ENCODE peak calls at places on chromosomes 5 and 9, in four cellular contexts. U, V, A and P are unnamed samples.

GRCh38 chr5:37915078-37915736 is 75.4 kb upstream of the GDNF start:
- DNase-seq in A (no peak), U (no peak), V (peak), P (no peak)

GRCh38 chr5:85000671-85001070 is 616.0 kb upstream of the EDIL3 start:
- DNase-seq in U (no peak), V (no peak), A (no peak), P (no peak)

GRCh38 chr9:121767176-121767769 is 115.8 kb downstream of the DAB2IP start:
- DNase-seq in U (no peak), A (no peak), V (no peak), P (no peak)

GRCh38 chr9:136960212-136960937 is 8.3 kb downstream of the LCN12 start:
- DNase-seq in V (no peak), U (no peak), A (no peak), P (no peak)

GRCh38 chr9:35844628-35845301 is 15.7 kb downstream of the TMEM8B start:
- DNase-seq in V (peak), U (no peak), A (no peak), P (no peak)

GRCh38 chr5:145463634-145464033 is 371.5 kb downstream of the PRELID2 start:
- DNase-seq in A (no peak), V (no peak), U (no peak), P (no peak)

GRCh38 chr9:114155967-114156294 is 594 bp downstream of the COL27A1 start:
- DNase-seq in U (no peak), A (no peak), V (no peak), P (no peak)

GRCh38 chr5:170333161-170333909 is 35.8 kb upstream of the LCP2 start:
- DNase-seq in U (no peak), V (peak), A (no peak), P (no peak)

GRCh38 chr5:40681351-40682311 is 1.9 kb downstream of the PTGER4 start:
- DNase-seq in V (no peak), U (no peak), A (no peak), P (no peak)

GRCh38 chr5:79924936-79925893 is 65.8 kb downstream of the MTX3 start:
- DNase-seq in V (no peak), A (no peak), U (no peak), P (no peak)

GRCh38 chr5:125326114-125326513 is 579.7 kb upstream of the ZNF608 start:
- DNase-seq in A (no peak), V (no peak), U (no peak), P (peak)

GRCh38 chr5:89932771-89933181 is 476.8 kb downstream of the CETN3 start:
- DNase-seq in A (no peak), U (no peak), V (no peak), P (no peak)

GRCh38 chr9:130239363-130239695 is 26.2 kb upstream of the HMCN2 start:
- DNase-seq in A (no peak), U (no peak), V (no peak), P (no peak)

GRCh38 chr5:31581498-31582099 is 49.5 kb downstream of the C5orf22 start:
- DNase-seq in A (peak), V (no peak), U (no peak), P (no peak)

GRCh38 chr9:123680382-123680781 is 249.5 kb downstream of the DENND1A start:
- DNase-seq in U (no peak), A (no peak), V (no peak), P (no peak)

GRCh38 chr9:36928670-36929349 is 105.3 kb downstream of the PAX5 start:
- DNase-seq in U (no peak), V (peak), A (no peak), P (peak)

GRCh38 chr5:122933926-122934325 is 88.5 kb downstream of the SNX24 start:
- DNase-seq in A (peak), V (no peak), U (no peak), P (no peak)

GRCh38 chr5:671459-672328 is 21.5 kb downstream of the TPPP start:
- DNase-seq in A (peak), U (peak), V (no peak), P (peak)

GRCh38 chr5:119071573-119071874 is 637 bp downstream of the DMXL1 start:
- DNase-seq in U (no peak), V (no peak), A (no peak), P (no peak)
- TF ChIP-seq MYC in U (no peak), V (no peak), A (no peak), P (no peak)

GRCh38 chr5:13660072-13660471 is 284.4 kb downstream of the DNAH5 start:
- DNase-seq in V (no peak), U (no peak), A (no peak), P (no peak)
- TF ChIP-seq JUNB in V (no peak), U (no peak), A (no peak), P (no peak)

GRCh38 chr9:119156354-119156753 is 212.9 kb downstream of the BRINP1 start:
- DNase-seq in U (no peak), V (no peak), A (no peak), P (no peak)
- TF ChIP-seq MYC in U (no peak), V (no peak), A (no peak), P (no peak)

DNA sequence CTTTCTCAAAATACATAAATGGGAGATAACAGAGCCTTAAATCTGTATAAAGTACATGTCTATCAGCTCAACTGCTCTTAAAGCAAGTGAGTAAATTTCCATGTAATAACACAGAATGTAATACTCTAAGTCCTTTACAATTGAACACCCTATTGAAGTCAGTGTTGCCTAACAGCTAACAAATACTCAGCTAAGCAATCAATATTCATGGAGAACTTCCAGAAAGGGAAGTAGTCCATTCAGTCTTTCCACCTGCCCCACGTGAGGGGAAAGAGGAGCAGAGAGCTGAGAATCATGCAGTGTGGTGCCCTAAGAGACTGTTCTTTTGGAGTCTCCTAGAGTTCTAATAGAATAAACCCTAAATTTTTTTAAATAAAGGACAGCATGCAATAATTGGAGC is 135.1 kb downstream of the EPB41L4A start:
- DNase-seq in V (no peak), A (no peak), U (no peak), P (no peak)
- TF ChIP-seq JUNB in V (no peak), A (no peak), U (no peak), P (no peak)

DNA sequence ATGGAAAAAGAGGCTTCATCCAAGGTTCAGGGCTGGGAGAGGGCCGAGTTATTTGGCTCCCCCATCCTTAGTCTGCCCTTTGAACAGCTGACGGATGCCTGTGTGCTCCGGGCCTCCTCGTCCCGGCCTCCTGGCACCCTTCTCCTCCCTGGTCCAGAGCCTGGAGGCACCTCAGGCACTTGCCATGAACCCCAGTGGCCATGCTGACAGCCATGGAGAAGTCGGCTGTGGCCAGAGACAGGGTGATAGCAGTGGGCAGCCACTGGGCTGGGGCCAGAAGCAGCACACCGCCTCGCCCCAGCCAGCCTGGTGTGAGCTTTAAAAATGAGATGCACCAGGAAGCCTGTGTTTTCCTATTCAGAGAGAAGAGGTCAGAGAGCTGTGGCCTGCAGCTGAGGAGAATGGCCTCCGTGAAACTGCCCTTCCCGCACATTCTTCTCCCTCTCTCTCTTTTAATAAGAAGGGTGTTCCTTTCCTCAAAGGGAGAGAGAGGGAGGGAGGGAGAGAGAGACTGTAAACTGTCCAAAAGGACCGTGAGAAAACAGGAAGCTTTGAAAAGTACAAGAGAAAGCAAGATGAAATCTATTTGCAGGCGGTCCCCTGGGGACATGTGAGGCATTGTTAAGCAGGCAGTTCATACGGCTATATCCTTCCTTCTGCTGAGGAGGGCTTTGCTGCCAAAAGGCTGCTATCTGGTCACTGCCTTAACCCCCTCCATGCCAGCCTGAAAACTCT is 55.3 kb downstream of the ZNF366 start:
- DNase-seq in V (peak), A (no peak), U (no peak), P (peak)
- TF ChIP-seq MYC in V (no peak), A (no peak), U (no peak), P (no peak)

GRCh38 chr9:21336467-21336866 is 1.3 kb upstream of the KLHL9 start:
- DNase-seq in A (peak), U (no peak), V (no peak), P (peak)
- TF ChIP-seq JUNB in A (no peak), U (no peak), V (no peak), P (no peak)